ENCODE peak calls at places on chromosome X, in nine cellular contexts. W, B, K, P, F, N, Q, S and X are unnamed samples.
A peak's percentile ranks its signal among the peaks of the same experiment; 100 is the strongest.

GRCh38 chrX:14913241-14913640 is 40.0 kb downstream of the MOSPD2 start:
- DNase-seq in W (no peak), B (no peak), K (no peak), P (no peak), F (no peak), N (no peak), Q (no peak), S (no peak), X (no peak)

GRCh38 chrX:9091253-9091652 is 57.3 kb upstream of the FAM9B start:
- DNase-seq in W (no peak), B (no peak), K (no peak), P (no peak), F (no peak), N (no peak), Q (no peak), S (no peak), X (no peak)

GRCh38 chrX:110914281-110914680 is 118.7 kb upstream of the CHRDL1 start:
- DNase-seq in W (no peak), B (no peak), K (no peak), P (no peak), F (no peak), N (no peak), Q (no peak), S (no peak), X (no peak)

GRCh38 chrX:24395775-24396174 is 35.3 kb downstream of the SUPT20HL1 start:
- DNase-seq in W (peak; percentile 43), B (peak; percentile 67), K (no peak), P (peak; percentile 68), F (peak; percentile 57), N (peak; percentile 52), Q (no peak), S (no peak), X (no peak)

GRCh38 chrX:15511563-15511962 is 11.0 kb downstream of the BMX start:
- DNase-seq in W (peak; percentile 31), B (no peak), K (no peak), P (peak; percentile 80), F (no peak), N (no peak), Q (no peak), S (no peak), X (no peak)

GRCh38 chrX:26613951-26614350 is 398.0 kb downstream of the MAGEB5 start:
- DNase-seq in W (no peak), B (no peak), K (no peak), P (no peak), F (no peak), N (no peak), Q (no peak), S (no peak), X (no peak)

GRCh38 chrX:25650216-25650615 is 487.9 kb upstream of the MAGEB18 start:
- DNase-seq in W (no peak), B (no peak), K (no peak), P (no peak), F (no peak), N (no peak), Q (no peak), S (no peak), X (no peak)

GRCh38 chrX:153651540-153652079 is 4.6 kb downstream of the DUSP9 start:
- DNase-seq in W (peak; percentile 65), B (peak; percentile 47), K (peak; percentile 43), P (no peak), F (peak; percentile 44), N (peak; percentile 8), Q (no peak), S (no peak), X (no peak)

GRCh38 chrX:132045456-132045855 is 22.4 kb downstream of the STK26 start:
- DNase-seq in W (no peak), B (no peak), K (no peak), P (peak; percentile 14), F (no peak), N (no peak), Q (no peak), S (no peak), X (no peak)

DNA sequence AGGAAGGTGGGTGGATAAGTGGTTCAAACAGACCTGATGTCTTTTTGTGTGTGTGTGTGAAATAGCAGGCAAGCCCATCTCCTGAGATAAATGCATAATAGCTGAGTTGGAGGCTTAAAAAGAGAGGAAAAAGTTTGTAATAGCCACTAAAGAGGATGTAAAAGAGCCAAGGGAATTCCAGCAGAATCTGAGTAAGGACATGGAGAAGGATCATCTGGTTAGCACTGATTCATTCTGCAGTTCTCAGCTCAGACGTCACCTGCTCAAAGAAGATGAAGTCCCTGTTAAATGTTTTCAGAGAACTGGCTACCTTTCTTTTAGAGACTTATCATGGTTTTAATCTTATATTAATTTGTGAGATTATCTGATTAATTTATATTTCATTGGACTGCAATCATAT is 21.0 kb upstream of the IL13RA2 start:
- DNase-seq in W (no peak), B (no peak), K (no peak), P (no peak), F (no peak), N (no peak), Q (no peak), S (no peak), X (no peak)
- TF ChIP-seq POLR2A in W (no peak), B (no peak), K (no peak), P (no peak), F (no peak), N (no peak), Q (no peak), S (no peak), X (no peak)

DNA sequence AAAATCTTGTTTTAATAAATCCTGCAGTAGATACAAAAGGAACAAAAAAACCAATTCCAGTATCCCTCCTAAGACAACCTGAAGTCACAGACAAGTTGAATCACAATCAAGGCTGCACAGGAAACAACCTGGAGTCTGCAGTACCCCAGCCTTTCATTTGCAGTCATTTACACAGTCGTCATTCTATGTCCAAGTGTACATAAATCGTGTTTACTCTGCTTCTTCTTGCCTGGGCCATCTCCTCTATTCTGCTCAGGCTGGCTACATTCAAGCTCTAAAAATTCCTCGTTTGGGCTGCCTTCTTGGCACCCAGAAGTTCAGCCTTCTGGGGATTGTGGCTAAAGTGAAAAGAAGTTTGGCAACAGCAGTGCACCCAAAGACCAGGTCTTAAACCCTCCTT is 37.8 kb downstream of the NALF2 start:
- DNase-seq in W (no peak), B (no peak), K (no peak), P (no peak), F (no peak), N (no peak), Q (no peak), S (no peak), X (no peak)
- TF ChIP-seq POLR2A in W (no peak), B (no peak), K (no peak), P (no peak), F (no peak), N (no peak), Q (no peak), S (no peak), X (no peak)

GRCh38 chrX:103629295-103630170 is 758 bp downstream of the TCEAL1 start:
- DNase-seq in W (peak; percentile 39), B (peak; percentile 22), K (peak; percentile 83), P (peak; percentile 78), F (peak; percentile 31), N (peak; percentile 80), Q (peak; percentile 76), S (peak; percentile 52), X (peak; percentile 44)
- TF ChIP-seq POLR2A in W (peak; percentile 74), B (no peak), K (no peak), P (peak; percentile 82), F (peak; percentile 68), N (peak; percentile 47), Q (peak; percentile 40), S (peak; percentile 26), X (no peak)

DNA sequence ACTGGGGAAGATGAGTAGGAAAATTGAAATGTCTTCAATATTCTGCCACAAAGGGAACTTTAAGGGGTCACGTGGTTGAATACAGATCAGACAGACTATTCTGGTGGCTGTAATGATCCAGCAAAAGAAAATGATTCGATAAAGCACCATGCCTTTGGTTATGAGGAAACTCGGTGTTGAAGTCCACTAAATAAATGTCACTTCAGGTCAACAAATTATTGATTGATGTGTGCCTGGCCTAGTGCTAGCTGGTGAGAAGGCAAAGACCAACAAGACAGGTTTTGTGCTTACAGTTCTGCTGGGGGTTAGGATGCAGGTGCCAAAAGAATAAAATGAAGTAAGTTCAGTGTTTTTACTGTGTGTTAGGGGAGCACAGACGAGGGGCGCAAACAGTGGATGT is 142.5 kb downstream of the STAG2 start:
- DNase-seq in W (no peak), B (no peak), K (no peak), P (no peak), F (no peak), N (no peak), Q (no peak), S (no peak), X (no peak)
- TF ChIP-seq POLR2A in W (no peak), B (no peak), K (no peak), P (no peak), F (no peak), N (no peak), Q (no peak), S (no peak), X (no peak)

GRCh38 chrX:10187421-10187820 is 30.6 kb downstream of the CLCN4 start:
- DNase-seq in W (no peak), B (no peak), K (no peak), P (no peak), F (no peak), N (no peak), Q (no peak), S (no peak), X (no peak)
- TF ChIP-seq POLR2A in W (no peak), B (no peak), K (no peak), P (no peak), F (no peak), N (no peak), Q (no peak), S (no peak), X (no peak)

DNA sequence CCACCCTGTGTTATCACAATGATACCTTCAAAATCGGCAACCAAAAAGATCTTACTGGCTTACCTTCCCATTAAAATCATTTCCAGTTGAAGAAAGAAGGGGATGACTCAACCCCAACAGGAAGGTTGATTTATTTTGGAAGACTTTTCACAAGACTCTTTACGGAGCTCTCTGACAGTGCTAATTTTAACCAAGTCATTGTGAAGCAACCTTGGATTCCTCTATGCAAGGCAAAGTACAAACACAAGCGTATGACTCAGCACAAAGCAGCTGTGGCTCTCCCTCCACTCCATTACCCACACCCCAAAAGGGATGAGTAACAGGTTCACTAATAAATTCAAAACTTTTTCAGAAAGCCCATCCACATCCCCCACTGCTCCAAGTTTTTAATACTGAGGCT is 213.8 kb upstream of the FGF13 start:
- DNase-seq in W (no peak), B (peak; percentile 24), K (no peak), P (no peak), F (no peak), N (no peak), Q (no peak), S (no peak), X (peak; percentile 56)
- TF ChIP-seq POLR2A in W (no peak), B (no peak), K (no peak), P (no peak), F (no peak), N (no peak), Q (no peak), S (no peak), X (no peak)

DNA sequence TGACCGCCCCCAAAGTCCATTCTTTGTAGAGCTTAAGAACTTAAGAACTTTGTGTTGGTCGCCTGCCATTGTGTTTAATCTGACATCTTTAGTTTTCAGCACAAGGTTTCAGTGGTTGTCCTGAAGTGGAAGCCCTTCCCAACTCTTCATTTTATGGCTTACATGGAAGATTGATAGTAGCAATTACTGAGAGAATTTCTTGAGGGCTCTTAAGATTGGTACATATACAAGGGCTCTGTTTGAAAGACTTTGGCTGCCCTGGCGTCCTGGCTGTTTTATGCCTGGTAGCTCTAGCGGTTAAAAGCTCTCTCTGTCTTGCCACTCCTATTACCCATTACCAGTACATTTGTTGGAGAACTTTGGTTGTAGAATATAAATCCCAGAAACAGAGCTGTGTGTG is 75.0 kb downstream of the KDM6A start:
- DNase-seq in W (no peak), B (no peak), K (no peak), P (no peak), F (no peak), N (no peak), Q (no peak), S (no peak), X (no peak)
- TF ChIP-seq POLR2A in W (no peak), B (no peak), K (no peak), P (no peak), F (no peak), N (no peak), Q (no peak), S (no peak), X (no peak)